ENCODE peak calls at places on chromosomes 7 and 10, in six cellular contexts. M is HCT116, Q is esophagus muscularis mucosa, C is breast epithelium, Z is stomach, H is prostate gland. N is an unnamed sample.

GRCh38 chr7:139034855-139035587 is 821 bp downstream of the ZC3HAV1L start:
- DNase-seq in C (no peak), M (no peak), H (peak; percentile 9), Q (no peak), Z (no peak), N (no peak)

GRCh38 chr7:80218723-80219122 is 84.1 kb downstream of the GNAI1 start:
- DNase-seq in M (peak; percentile 88), C (no peak), Q (no peak), H (no peak), Z (no peak), N (no peak)

GRCh38 chr10:124253006-124253405 is 159.6 kb upstream of the CHST15 start:
- DNase-seq in H (no peak), Z (no peak), M (no peak), Q (no peak), C (no peak), N (no peak)

GRCh38 chr7:100475549-100475948 is 3.5 kb downstream of the TSC22D4 start:
- DNase-seq in H (no peak), C (peak; percentile 55), M (no peak), Z (no peak), Q (no peak), N (no peak)

GRCh38 chr10:127848226-127848625 is 44.5 kb downstream of the CLRN3 start:
- DNase-seq in Q (no peak), Z (no peak), M (no peak), C (no peak), H (no peak), N (no peak)

GRCh38 chr7:128042027-128042426 is 10.8 kb upstream of the LRRC4 start:
- DNase-seq in Q (no peak), Z (no peak), H (no peak), M (no peak), C (no peak), N (no peak)

GRCh38 chr7:130970696-130971095 is 236.7 kb upstream of the KLF14 start:
- DNase-seq in Z (no peak), Q (no peak), H (no peak), M (no peak), C (no peak), N (no peak)

GRCh38 chr7:64463636-64464375 is 99.1 kb downstream of the ZNF680 start:
- DNase-seq in Q (peak; percentile 94), C (peak; percentile 88), M (no peak), Z (no peak), H (peak; percentile 37), N (peak; percentile 38)

GRCh38 chr10:33552290-33552689 is 217.8 kb upstream of the NRP1 start:
- DNase-seq in H (no peak), M (no peak), Q (no peak), Z (no peak), C (no peak), N (no peak)

GRCh38 chr7:70631732-70632131 is 500.2 kb upstream of the GALNT17 start:
- DNase-seq in Q (no peak), C (no peak), Z (no peak), H (no peak), M (no peak), N (no peak)

GRCh38 chr10:36412942-36413341 is 712.5 kb upstream of the ANKRD30A start:
- DNase-seq in C (no peak), M (no peak), Z (no peak), Q (no peak), H (no peak), N (no peak)

GRCh38 chr7:127578036-127578684 is 7.2 kb downstream of the GCC1 start:
- DNase-seq in H (no peak), Q (no peak), C (no peak), Z (no peak), M (no peak), N (no peak)

GRCh38 chr10:32055478-32056135 is 618 bp downstream of the KIF5B start:
- DNase-seq in Q (peak; percentile 92), C (peak; percentile 51), Z (peak; percentile 64), M (no peak), H (peak; percentile 55), N (peak; percentile 82)
- TF ChIP-seq POLR2AphosphoS5 in Q (peak; percentile 73), C (peak; percentile 9), Z (peak; percentile 35), M (peak; percentile 30), H (no peak), N (peak; percentile 71)

GRCh38 chr10:29618341-29619171 is 16.2 kb downstream of the SVIL start:
- DNase-seq in M (no peak), H (peak; percentile 42), C (peak; percentile 69), Q (no peak), Z (no peak), N (no peak)
- H3K4me3 ChIP-seq in M (no peak overlapping the region), H (no peak overlapping the region), C (peak overlapping the region; percentile 40), Q (peak overlapping the region; percentile 7), Z (no peak overlapping the region), N (no peak overlapping the region)

GRCh38 chr7:27739914-27740448 is at the start of gene TAX1BP1:
- DNase-seq in M (peak; percentile 87), C (peak; percentile 93), Q (peak; percentile 98), H (peak; percentile 96), Z (peak; percentile 96), N (peak; percentile 96)
- TF ChIP-seq POLR2A in M (peak; percentile 94), C (peak; percentile 98), Q (peak; percentile 89), H (peak; percentile 100), Z (no peak), N (peak; percentile 98)

DNA sequence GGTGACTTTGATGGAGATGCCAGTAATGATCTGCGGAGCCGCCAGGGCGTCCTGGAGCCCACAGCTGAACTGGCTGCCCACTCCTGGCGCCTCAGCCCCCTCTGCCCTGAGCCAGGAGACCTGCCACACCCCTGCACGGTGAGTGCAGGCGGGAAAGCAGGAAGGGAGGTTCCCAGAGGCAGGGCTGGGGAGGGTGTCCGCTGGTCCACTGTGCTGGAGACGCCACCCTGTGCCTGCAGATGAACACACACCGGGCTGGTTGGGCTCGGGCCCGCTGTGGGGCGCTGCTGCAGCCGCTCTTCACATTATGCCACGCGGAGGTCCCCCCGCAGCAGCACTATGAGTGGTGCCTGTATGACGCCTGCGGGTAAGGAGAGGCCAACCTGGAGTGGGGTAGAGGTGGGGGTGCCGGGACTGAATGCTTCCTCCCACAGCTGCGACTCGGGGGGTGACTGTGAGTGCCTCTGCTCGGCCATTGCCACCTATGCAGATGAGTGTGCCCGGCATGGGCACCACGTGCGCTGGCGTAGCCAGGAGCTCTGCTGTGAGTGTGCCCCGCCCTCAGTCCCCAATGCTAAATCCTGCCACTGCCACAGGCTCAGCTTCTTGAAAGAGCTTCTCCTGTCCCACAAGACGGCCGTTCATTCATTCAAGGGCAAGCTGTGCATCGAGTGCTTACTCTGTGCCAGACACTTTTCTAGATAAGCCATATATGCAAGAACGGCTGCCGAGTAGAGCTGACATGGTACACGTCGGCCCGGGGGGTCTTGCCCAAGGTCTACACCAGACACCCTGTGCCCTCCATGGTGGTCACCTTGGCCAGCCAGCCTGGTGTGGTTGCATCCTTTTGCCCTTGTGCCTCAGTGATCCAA is 14.3 kb upstream of the ZNF467 start:
- DNase-seq in M (no peak), Z (peak; percentile 53), H (no peak), Q (no peak), C (no peak), N (peak; percentile 84)
- TF ChIP-seq POLR2AphosphoS5 in M (no peak), Z (no peak), H (no peak), Q (no peak), C (no peak), N (no peak)

GRCh38 chr7:51467384-51468017 is 150.9 kb upstream of the COBL start:
- DNase-seq in H (no peak), M (no peak), Z (no peak), Q (no peak), C (no peak), N (no peak)
- H3K4me3 ChIP-seq in H (no peak overlapping the region), M (no peak overlapping the region), Z (no peak overlapping the region), Q (no peak overlapping the region), C (no peak overlapping the region), N (no peak overlapping the region)

DNA sequence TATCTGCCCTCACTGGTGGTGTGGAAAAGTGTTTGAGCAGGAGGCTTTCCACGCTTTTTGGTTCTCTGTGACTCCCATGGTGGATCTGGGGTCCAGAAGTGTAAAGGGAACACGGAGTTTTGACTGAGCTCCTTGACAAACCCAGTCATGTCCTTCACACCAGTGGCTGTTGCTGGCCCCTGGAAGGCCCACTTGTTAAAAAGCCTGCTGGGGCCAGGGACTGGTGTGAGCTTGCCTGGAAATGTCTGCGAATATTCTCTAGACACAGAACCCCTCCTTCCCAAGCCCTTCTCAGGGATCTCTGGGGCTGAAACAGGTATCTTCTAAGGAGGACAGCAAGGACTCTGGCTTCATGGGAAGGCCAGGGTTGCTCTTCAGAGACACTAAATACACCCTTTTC is 343.0 kb downstream of the TCERG1L start:
- DNase-seq in C (no peak), Z (no peak), M (no peak), H (no peak), Q (no peak), N (no peak)
- TF ChIP-seq POLR2A in C (no peak), Z (no peak), M (no peak), H (no peak), Q (no peak), N (no peak)

GRCh38 chr10:110498087-110498981 is 627 bp downstream of the DUSP5 start:
- DNase-seq in C (peak; percentile 40), Q (no peak), M (no peak), H (no peak), Z (peak; percentile 51), N (peak; percentile 64)

GRCh38 chr10:110499796-110500514 is 2.2 kb downstream of the DUSP5 start:
- DNase-seq in Z (no peak), M (no peak), Q (no peak), C (no peak), H (no peak), N (no peak)

GRCh38 chr10:110500515-110500905 is 2.8 kb downstream of the DUSP5 start:
- DNase-seq in H (no peak), C (no peak), Z (no peak), M (no peak), Q (no peak), N (no peak)

GRCh38 chr10:110497438-110498086 is at the start of gene DUSP5:
- DNase-seq in M (peak; percentile 93), Z (peak; percentile 95), H (peak; percentile 92), C (peak; percentile 95), Q (peak; percentile 99), N (peak; percentile 94)

GRCh38 chr10:110498982-110499795 is 1.5 kb downstream of the DUSP5 start:
- DNase-seq in C (peak; percentile 64), H (no peak), Q (no peak), Z (peak; percentile 46), M (no peak), N (peak; percentile 47)
- TF ChIP-seq POLR2AphosphoS5 in C (no peak), H (peak; percentile 3), Q (no peak), Z (no peak), M (peak; percentile 73), N (no peak)

DNA sequence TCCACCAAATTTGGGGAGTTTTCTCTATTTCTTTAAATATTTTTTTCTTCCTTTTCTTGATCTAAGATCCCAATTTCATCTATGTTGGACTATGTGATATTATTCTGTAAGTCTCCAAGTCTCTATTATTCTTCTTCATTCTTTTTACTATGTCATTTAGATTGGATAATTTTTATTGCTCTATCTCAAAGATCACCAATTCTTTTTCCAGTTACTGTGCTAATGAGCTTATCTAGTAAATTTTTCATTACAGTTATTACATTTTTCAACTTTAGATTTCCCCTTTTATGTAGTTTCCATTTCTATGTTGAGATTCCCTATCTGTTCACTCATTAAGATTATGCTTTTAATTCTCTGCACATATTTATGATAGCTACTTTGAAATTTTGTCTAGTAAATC is 131.6 kb upstream of the NAMPT start:
- DNase-seq in M (no peak), C (no peak), H (no peak), Z (no peak), Q (no peak), N (no peak)
- H3K4me3 ChIP-seq in M (no peak overlapping the region), C (no peak overlapping the region), H (no peak overlapping the region), Z (no peak overlapping the region), Q (no peak overlapping the region), N (no peak overlapping the region)

N was measured in upper lobe of left lung.